ENCODE peak calls at places on chromosomes 12 and 14, in nine cellular contexts. M, Z, W, F, C, Y, S, B and J are unnamed samples. For H3K27me3, the result is how much of the 10 kb centered on the place peaks cover.

GRCh38 chr14:39491134-39491541 is 58.9 kb upstream of the FBXO33 start:
- DNase-seq in M (peak), Z (peak), W (peak), F (peak), C (peak), Y (peak), S (peak), B (peak), J (no peak)

GRCh38 chr14:76962303-76962660 is 66.2 kb downstream of the IRF2BPL start:
- DNase-seq in M (no peak), Z (no peak), W (no peak), F (no peak), C (no peak), Y (no peak), S (no peak), B (peak), J (no peak)

GRCh38 chr12:131021142-131021541 is 67.4 kb downstream of the ADGRD1 start:
- DNase-seq in M (no peak), Z (no peak), W (no peak), F (no peak), C (no peak), Y (no peak), S (no peak), B (no peak), J (no peak)

GRCh38 chr14:64060648-64061096 is 207.9 kb downstream of the SYNE2 start:
- DNase-seq in M (peak), Z (peak), W (peak), F (peak), C (peak), Y (peak), S (peak), B (peak), J (no peak)

GRCh38 chr14:42469637-42470426 is 863.2 kb downstream of the LRFN5 start:
- DNase-seq in M (no peak), Z (no peak), W (no peak), F (peak), C (peak), Y (no peak), S (peak), B (no peak), J (no peak)

GRCh38 chr14:21039059-21039422 is 3.1 kb upstream of the RNASE7 start:
- DNase-seq in M (no peak), Z (no peak), W (no peak), F (no peak), C (peak), Y (peak), S (no peak), B (no peak), J (no peak)

GRCh38 chr14:74302160-74302628 is 540 bp downstream of the ABCD4 start:
- DNase-seq in M (no peak), Z (peak), W (peak), F (peak), C (peak), Y (peak), S (peak), B (peak), J (peak)

GRCh38 chr14:53186532-53186931 is 33.4 kb upstream of the DDHD1 start:
- DNase-seq in M (no peak), Z (no peak), W (no peak), F (no peak), C (no peak), Y (no peak), S (no peak), B (no peak), J (no peak)

GRCh38 chr12:55743131-55743921 is 404 bp downstream of the GDF11 start:
- DNase-seq in M (no peak), Z (no peak), W (peak), F (peak), C (peak), Y (peak), S (peak), B (peak), J (peak)

GRCh38 chr12:55705802-55706402 is 1.8 kb downstream of the ITGA7 start:
- DNase-seq in M (no peak), Z (peak), W (peak), F (peak), C (no peak), Y (no peak), S (no peak), B (no peak), J (no peak)

GRCh38 chr14:72126561-72126960 is 194.3 kb downstream of the RGS6 start:
- DNase-seq in M (no peak), Z (no peak), W (no peak), F (no peak), C (no peak), Y (no peak), S (no peak), B (no peak), J (no peak)

GRCh38 chr14:68247281-68247680 is 427.7 kb downstream of the RAD51B start:
- DNase-seq in M (no peak), Z (no peak), W (no peak), F (no peak), C (no peak), Y (peak), S (no peak), B (no peak), J (no peak)

GRCh38 chr12:30985814-30986452 is 59.4 kb downstream of the TSPAN11 start:
- DNase-seq in M (peak), Z (peak), W (peak), F (peak), C (peak), Y (peak), S (peak), B (peak), J (peak)

GRCh38 chr12:95672166-95672565 is 118.4 kb downstream of the NTN4 start:
- DNase-seq in M (no peak), Z (no peak), W (no peak), F (no peak), C (no peak), Y (no peak), S (no peak), B (no peak), J (no peak)

GRCh38 chr12:19826988-19827550 is 387.8 kb downstream of the AEBP2 start:
- DNase-seq in M (no peak), Z (no peak), W (no peak), F (no peak), C (peak), Y (no peak), S (peak), B (no peak), J (no peak)

GRCh38 chr12:39503445-39503844 is 60.5 kb upstream of the KIF21A start:
- DNase-seq in M (peak), Z (no peak), W (no peak), F (no peak), C (peak), Y (peak), S (peak), B (no peak), J (no peak)

GRCh38 chr12:66803972-66804371 is 125.1 kb upstream of the GRIP1 start:
- DNase-seq in M (no peak), Z (no peak), W (peak), F (no peak), C (peak), Y (no peak), S (no peak), B (no peak), J (no peak)

GRCh38 chr12:131114331-131114730 is 160.6 kb downstream of the ADGRD1 start:
- DNase-seq in M (no peak), Z (no peak), W (no peak), F (no peak), C (no peak), Y (no peak), S (no peak), B (no peak), J (no peak)

GRCh38 chr12:30754383-30754749 is 385 bp downstream of the CAPRIN2 start:
- DNase-seq in M (no peak), Z (no peak), W (no peak), F (no peak), C (no peak), Y (no peak), S (no peak), B (no peak), J (no peak)

GRCh38 chr12:6699989-6700645 is 498 bp downstream of the PIANP start:
- DNase-seq in M (no peak), Z (no peak), W (peak), F (no peak), C (peak), Y (no peak), S (no peak), B (no peak), J (no peak)

GRCh38 chr12:73225941-73226340 is 953.8 kb downstream of the TRHDE start:
- DNase-seq in M (no peak), Z (no peak), W (no peak), F (no peak), C (no peak), Y (no peak), S (no peak), B (no peak), J (no peak)

GRCh38 chr12:93662961-93663728 is 14.0 kb upstream of the CRADD start:
- DNase-seq in M (no peak), Z (no peak), W (no peak), F (no peak), C (no peak), Y (no peak), S (peak), B (no peak), J (no peak)

GRCh38 chr12:76637807-76638206 is 78.2 kb upstream of the OSBPL8 start:
- DNase-seq in M (no peak), Z (no peak), W (no peak), F (no peak), C (peak), Y (no peak), S (peak), B (no peak), J (no peak)

GRCh38 chr14:61257469-61258057 is 23.6 kb downstream of the TMEM30B start:
- DNase-seq in M (no peak), Z (no peak), W (no peak), F (no peak), C (no peak), Y (no peak), S (no peak), B (no peak), J (no peak)

GRCh38 chr12:6866920-6867406 is 368 bp upstream of the TPI1 start:
- DNase-seq in M (no peak), Z (no peak), W (no peak), F (no peak), C (peak), Y (no peak), S (peak), B (no peak), J (no peak)

GRCh38 chr12:93839076-93839475 is 161.9 kb downstream of the CRADD start:
- DNase-seq in M (no peak), Z (no peak), W (no peak), F (no peak), C (no peak), Y (no peak), S (peak), B (no peak), J (no peak)

GRCh38 chr12:26281320-26281719 is 85.9 kb downstream of the SSPN start:
- DNase-seq in M (no peak), Z (no peak), W (no peak), F (no peak), C (peak), Y (no peak), S (no peak), B (no peak), J (no peak)

GRCh38 chr14:50967104-50967503 is 22.8 kb upstream of the PYGL start:
- DNase-seq in M (no peak), Z (no peak), W (no peak), F (no peak), C (peak), Y (no peak), S (no peak), B (no peak), J (no peak)

GRCh38 chr14:65783576-65783975 is 371.0 kb downstream of the FUT8 start:
- DNase-seq in M (no peak), Z (no peak), W (no peak), F (no peak), C (peak), Y (no peak), S (peak), B (no peak), J (no peak)

GRCh38 chr12:94941440-94941862 is 62.0 kb downstream of the NDUFA12 start:
- DNase-seq in M (no peak), Z (no peak), W (peak), F (no peak), C (peak), Y (peak), S (peak), B (peak), J (no peak)

GRCh38 chr14:23299558-23299957 is 3.1 kb downstream of the PPP1R3E start:
- DNase-seq in M (no peak), Z (peak), W (no peak), F (no peak), C (peak), Y (peak), S (peak), B (peak), J (no peak)

GRCh38 chr12:68532204-68532886 is 78.4 kb upstream of the RAP1B start:
- DNase-seq in M (no peak), Z (no peak), W (no peak), F (no peak), C (no peak), Y (no peak), S (no peak), B (no peak), J (no peak)

GRCh38 chr14:69617796-69618195 is 6.4 kb downstream of the SUSD6 start:
- DNase-seq in M (no peak), Z (no peak), W (no peak), F (no peak), C (no peak), Y (no peak), S (no peak), B (no peak), J (no peak)

GRCh38 chr12:85277900-85278597 is 2.0 kb upstream of the ALX1 start:
- DNase-seq in M (no peak), Z (no peak), W (peak), F (no peak), C (no peak), Y (no peak), S (no peak), B (no peak), J (no peak)
- TF ChIP-seq EZH2 in M (no peak), Z (no peak), W (peak), F (no peak), C (no peak), Y (no peak), S (no peak), B (no peak), J (no peak)

GRCh38 chr14:88868558-88869159 is 44.2 kb downstream of the TTC8 start:
- DNase-seq in M (peak), Z (peak), W (no peak), F (peak), C (peak), Y (peak), S (peak), B (peak), J (no peak)
- H3K27me3 ChIP-seq in M (under half), Z (under half), W (under half), F (under half), C (under half), Y (under half), S (under half), B (under half), J (under half)

DNA sequence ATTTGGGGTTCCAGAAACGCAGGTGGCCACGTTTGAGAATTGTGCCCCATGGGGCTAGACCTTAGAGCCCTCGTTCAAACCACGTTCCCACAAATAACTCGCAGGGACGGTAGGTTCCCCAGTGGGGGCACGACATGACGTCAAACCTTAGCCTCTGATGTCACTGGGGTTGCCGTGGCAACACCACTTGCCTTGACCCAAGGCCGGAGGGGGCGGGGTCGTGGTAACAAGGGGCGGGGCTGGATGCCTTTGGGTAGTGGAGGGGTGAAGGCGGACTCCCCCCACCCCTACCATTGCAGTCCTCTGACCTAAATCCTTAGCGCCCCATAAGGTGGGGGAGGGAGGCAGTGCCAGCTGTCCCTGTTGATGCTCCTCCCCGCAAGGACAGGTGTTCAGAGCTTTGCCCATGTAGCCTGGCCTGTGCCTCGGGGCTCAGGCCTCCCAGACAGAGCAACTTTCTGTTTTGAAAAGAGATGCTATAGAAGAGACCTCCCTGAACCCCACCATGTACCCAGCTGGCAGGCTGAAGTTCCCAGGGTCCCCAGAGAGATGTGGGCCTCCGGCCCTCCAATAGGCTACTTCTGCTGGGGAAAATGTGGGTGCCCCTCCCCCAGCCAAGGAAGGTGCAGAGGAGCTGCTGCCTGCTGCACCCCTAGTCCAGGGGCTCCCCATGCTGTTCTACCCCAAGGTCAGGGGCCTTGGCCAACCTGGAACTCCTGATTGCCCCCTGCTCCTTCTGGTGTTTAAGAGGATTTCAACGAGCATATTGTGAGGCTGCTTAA is 1.9 kb downstream of the FAM222A start:
- DNase-seq in M (no peak), Z (peak), W (peak), F (peak), C (peak), Y (no peak), S (no peak), B (no peak), J (peak)
- TF ChIP-seq EZH2 in M (no peak), Z (no peak), W (no peak), F (no peak), C (no peak), Y (no peak), S (no peak), B (no peak), J (no peak)

GRCh38 chr12:2589381-2589780 is 205.4 kb upstream of the FKBP4 start:
- DNase-seq in M (no peak), Z (no peak), W (no peak), F (no peak), C (no peak), Y (no peak), S (no peak), B (no peak), J (no peak)
- H3K27me3 ChIP-seq in M (under half), Z (under half), W (under half), F (under half), C (under half), Y (under half), S (half or more), B (under half), J (under half)

GRCh38 chr14:101561145-101561896 is at the start of gene DIO3:
- DNase-seq in M (peak), Z (no peak), W (peak), F (no peak), C (peak), Y (no peak), S (peak), B (peak), J (no peak)
- TF ChIP-seq EZH2 in M (no peak), Z (no peak), W (no peak), F (no peak), C (no peak), Y (no peak), S (no peak), B (peak), J (no peak)

GRCh38 chr12:52956987-52957386 is 8.1 kb downstream of the KRT18 start:
- DNase-seq in M (no peak), Z (peak), W (peak), F (peak), C (no peak), Y (no peak), S (no peak), B (no peak), J (no peak)
- H3K27me3 ChIP-seq in M (under half), Z (under half), W (under half), F (under half), C (under half), Y (under half), S (under half), B (under half), J (under half)

DNA sequence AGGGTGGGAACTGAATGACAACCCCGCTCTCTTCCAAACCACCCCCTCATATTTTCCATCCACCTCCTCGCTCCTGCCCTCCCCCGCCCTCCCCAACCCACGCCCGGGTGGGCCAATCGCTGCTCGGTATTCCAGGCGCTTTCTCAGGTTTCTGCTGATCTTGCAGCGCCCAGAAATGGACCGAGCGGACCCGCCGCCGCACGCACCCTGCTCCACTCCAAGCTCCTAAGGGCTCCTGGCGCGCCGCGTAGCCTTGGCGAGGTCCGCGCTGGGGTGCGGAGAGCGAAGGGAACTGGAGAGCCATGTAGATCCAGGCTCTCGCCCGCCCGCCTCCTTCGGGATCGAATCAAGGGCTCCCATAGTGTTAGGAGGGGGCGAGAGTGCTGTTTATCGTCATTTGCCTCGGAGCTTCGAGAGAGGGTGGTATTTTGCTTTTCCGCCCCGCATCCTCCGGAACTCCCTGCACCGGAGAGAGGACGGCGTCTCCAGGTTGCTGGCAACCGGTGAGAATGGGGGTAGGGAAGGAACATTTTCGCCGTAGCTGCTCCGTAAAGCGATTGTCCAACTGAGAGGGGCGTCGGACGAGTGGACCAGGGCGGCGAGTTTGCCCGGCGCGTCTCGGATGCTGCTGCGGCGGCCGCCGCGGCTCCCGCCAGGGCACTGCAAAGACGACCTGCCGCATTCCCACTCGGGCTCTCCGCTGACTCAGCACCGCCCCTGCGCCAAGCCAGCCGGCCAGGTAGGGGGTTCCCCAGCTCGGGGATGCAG is at the start of gene KCNA1:
- DNase-seq in M (no peak), Z (no peak), W (peak), F (no peak), C (peak), Y (no peak), S (no peak), B (peak), J (no peak)
- TF ChIP-seq EZH2 in M (no peak), Z (no peak), W (peak), F (no peak), C (peak), Y (peak), S (peak), B (peak), J (no peak)

GRCh38 chr12:53777936-53778644 is 26.3 kb upstream of the CISTR start:
- DNase-seq in M (no peak), Z (no peak), W (no peak), F (no peak), C (peak), Y (no peak), S (no peak), B (no peak), J (no peak)

GRCh38 chr12:53780323-53780722 is 28.5 kb upstream of the CISTR start:
- DNase-seq in M (no peak), Z (no peak), W (no peak), F (no peak), C (no peak), Y (no peak), S (no peak), B (no peak), J (no peak)

GRCh38 chr12:53781218-53781801 is 29.5 kb upstream of the CISTR start:
- DNase-seq in M (no peak), Z (no peak), W (no peak), F (no peak), C (no peak), Y (no peak), S (no peak), B (peak), J (no peak)

GRCh38 chr12:53785161-53785560 is 33.4 kb upstream of the CISTR start:
- DNase-seq in M (no peak), Z (no peak), W (no peak), F (no peak), C (no peak), Y (no peak), S (no peak), B (no peak), J (no peak)

DNA sequence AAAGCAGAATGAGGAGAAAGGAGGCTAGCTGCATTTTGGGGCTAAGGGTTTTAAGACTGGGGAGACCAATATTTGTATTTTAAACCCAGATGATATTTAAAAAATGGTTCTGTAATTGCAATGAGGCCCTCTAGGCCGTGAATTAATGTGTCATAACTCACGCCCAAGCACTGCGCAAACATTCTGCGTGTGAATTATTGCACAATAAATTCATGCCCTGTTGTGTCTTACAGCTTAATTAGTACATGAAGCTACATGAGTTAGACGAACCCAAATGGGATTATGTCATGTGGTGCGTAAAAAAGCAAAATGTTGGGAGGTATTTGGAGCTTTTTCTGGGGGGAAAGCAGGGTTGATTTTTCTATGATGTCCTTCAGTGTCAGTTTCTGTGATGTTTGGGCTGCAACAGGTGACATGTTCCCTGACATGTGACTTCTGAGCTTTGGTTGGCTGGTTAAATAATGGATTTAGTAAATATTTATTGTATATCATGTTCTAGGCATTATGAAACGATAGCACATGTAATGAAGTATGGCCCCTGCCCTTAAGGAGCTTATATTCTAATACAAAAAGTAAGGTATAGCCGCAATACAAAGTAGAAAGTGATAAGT is 30.4 kb upstream of the CISTR start:
- DNase-seq in M (no peak), Z (no peak), W (no peak), F (no peak), C (no peak), Y (no peak), S (no peak), B (no peak), J (no peak)
- H3K27me3 ChIP-seq in M (under half), Z (under half), W (half or more), F (under half), C (half or more), Y (under half), S (under half), B (under half), J (under half)